ENCODE peak calls at places on chromosome 15, in five cellular contexts. S is fibroblast of the conjunctiva, M is posterior cingulate gyrus, L is osteocyte, D is NCI-H1417. I is an unnamed sample.

GRCh38 chr15:91055548-91056331 is 33.3 kb upstream of the VPS33B start:
- DNase-seq in S (peak), D (peak), M (peak), L (no peak), I (peak)

GRCh38 chr15:100338971-100339444 is 2.8 kb downstream of the ADAMTS17 start:
- DNase-seq in S (peak), L (peak), D (peak), M (peak), I (no peak)

GRCh38 chr15:69475769-69476358 is 23.2 kb downstream of the RPLP1 start:
- DNase-seq in L (peak), M (peak), D (peak), S (peak), I (no peak)

GRCh38 chr15:68377766-68378165 is 54.2 kb downstream of the ITGA11 start:
- DNase-seq in M (no peak), S (no peak), D (no peak), L (peak), I (no peak)

GRCh38 chr15:66386204-66387123 is at the start of gene MAP2K1:
- DNase-seq in L (peak), D (peak), M (peak), S (peak), I (peak)

GRCh38 chr15:89030311-89030710 is 57.9 kb upstream of the ABHD2 start:
- DNase-seq in L (peak), S (no peak), M (no peak), D (no peak), I (no peak)

GRCh38 chr15:32959077-32959476 is 235.4 kb downstream of the FMN1 start:
- DNase-seq in L (no peak), M (no peak), D (no peak), S (no peak), I (peak)

GRCh38 chr15:71730277-71731144 is 79.8 kb upstream of the NR2E3 start:
- DNase-seq in M (no peak), S (peak), D (peak), L (no peak), I (peak)

GRCh38 chr15:63212050-63212973 is 22.9 kb downstream of the RAB8B start:
- DNase-seq in S (peak), D (no peak), M (no peak), L (no peak), I (no peak)

GRCh38 chr15:68354923-68355322 is 77.0 kb downstream of the ITGA11 start:
- DNase-seq in L (no peak), S (no peak), M (no peak), D (no peak), I (peak)

GRCh38 chr15:96276438-96277210 is 53.9 kb upstream of the NR2F2 start:
- DNase-seq in L (no peak), S (peak), M (no peak), D (no peak), I (peak)

GRCh38 chr15:66089049-66089448 is 164.5 kb downstream of the MEGF11 start:
- DNase-seq in D (no peak), S (no peak), L (no peak), M (peak), I (no peak)

GRCh38 chr15:71115567-71116351 is 488 bp downstream of the THSD4 start:
- DNase-seq in M (no peak), D (peak), L (peak), S (no peak), I (no peak)